ENCODE peak calls at places on chromosome 2, in five cellular contexts. Q is neural progenitor cell; U is endothelial cell; H is GM12865; L is stimulated activated CD4-positive, alpha-beta T cell treated with anti-CD3 and anti-CD28 coated beads, TNF-alpha, amount 100 ng/mL, for 24 hours. C is an unnamed sample.

GRCh38 chr2:23378496-23378895 is 6.5 kb upstream of the KLHL29 start:
- DNase-seq in Q (no peak), U (no peak), H (no peak), L (no peak), C (no peak)

GRCh38 chr2:29164101-29164846 is 49.1 kb downstream of the CLIP4 start:
- DNase-seq in Q (no peak), U (no peak), H (no peak), L (no peak), C (no peak)

GRCh38 chr2:64222942-64223511 is 78.8 kb upstream of the PELI1 start:
- DNase-seq in Q (no peak), U (no peak), H (peak), L (no peak), C (no peak)

GRCh38 chr2:150663143-150663542 is 175.7 kb upstream of the RND3 start:
- DNase-seq in Q (no peak), U (no peak), H (no peak), L (no peak), C (no peak)

GRCh38 chr2:9773905-9774239 is 69.4 kb upstream of the TAF1B start:
- DNase-seq in Q (no peak), U (no peak), H (no peak), L (no peak), C (no peak)

GRCh38 chr2:209988010-209988409 is 14.4 kb upstream of the RPE start:
- DNase-seq in Q (no peak), U (no peak), H (no peak), L (no peak), C (peak)

GRCh38 chr2:68805025-68805424 is 66.2 kb downstream of the BMP10 start:
- DNase-seq in Q (no peak), U (no peak), H (no peak), L (no peak), C (no peak)

GRCh38 chr2:134774786-134775641 is 56.2 kb upstream of the TMEM163 start:
- DNase-seq in Q (peak), U (no peak), H (no peak), L (no peak), C (no peak)

GRCh38 chr2:100554788-100555407 is 7.9 kb upstream of the PDCL3 start:
- DNase-seq in Q (no peak), U (no peak), H (no peak), L (no peak), C (no peak)

GRCh38 chr2:197265931-197266330 is 44.6 kb downstream of the ANKRD44 start:
- DNase-seq in Q (no peak), U (no peak), H (no peak), L (no peak), C (no peak)

GRCh38 chr2:174337337-174338154 is 2.8 kb downstream of the SP9 start:
- DNase-seq in Q (peak), U (peak), H (no peak), L (no peak), C (peak)

GRCh38 chr2:24247592-24247991 is 72.7 kb downstream of the FAM228A start:
- DNase-seq in Q (no peak), U (no peak), H (no peak), L (no peak), C (no peak)

GRCh38 chr2:233706720-233707119 is 6.0 kb upstream of the UGT1A5 start:
- DNase-seq in Q (no peak), U (no peak), H (no peak), L (no peak), C (no peak)

GRCh38 chr2:70767699-70768584 is at the start of gene ADD2:
- DNase-seq in Q (peak), U (peak), H (peak), L (no peak), C (peak)

GRCh38 chr2:63249146-63249545 is 198.5 kb downstream of the OTX1 start:
- DNase-seq in Q (no peak), U (no peak), H (no peak), L (no peak), C (no peak)

GRCh38 chr2:200308001-200308400 is 1.5 kb downstream of the SPATS2L start:
- DNase-seq in Q (no peak), U (no peak), H (no peak), L (no peak), C (no peak)

GRCh38 chr2:233976690-233977294 is 59.6 kb downstream of the TRPM8 start:
- DNase-seq in Q (peak), U (peak), H (peak), L (no peak), C (peak)

GRCh38 chr2:185700883-185701282 is 37.7 kb upstream of the FSIP2 start:
- DNase-seq in Q (peak), U (no peak), H (no peak), L (no peak), C (no peak)

GRCh38 chr2:199979841-199980628 is 24.7 kb downstream of the MAIP1 start:
- DNase-seq in Q (peak), U (peak), H (peak), L (peak), C (peak)

C was measured in RPMI8226.